ENCODE peak calls at places on chromosomes 16 and 17, in six cellular contexts. J, D, X, A, E and K are unnamed samples.

GRCh38 chr17:4548721-4549531 is 6.3 kb downstream of the MYBBP1A start:
- DNase-seq in J (no peak), D (no peak), X (no peak), A (no peak), E (no peak), K (peak)

GRCh38 chr17:31307640-31308039 is 6.2 kb downstream of the EVI2B start:
- DNase-seq in J (no peak), D (no peak), X (no peak), A (no peak), E (no peak), K (no peak)

GRCh38 chr16:4371481-4372314 is at the start of gene VASN:
- DNase-seq in J (peak), D (peak), X (peak), A (peak), E (peak), K (peak)

GRCh38 chr16:66926171-66926570 is 836 bp upstream of the RRAD start:
- DNase-seq in J (no peak), D (no peak), X (peak), A (no peak), E (peak), K (peak)

GRCh38 chr17:33142703-33143299 is 150.3 kb downstream of the ASIC2 start:
- DNase-seq in J (no peak), D (peak), X (no peak), A (no peak), E (peak), K (no peak)

GRCh38 chr16:86740817-86741799 is 162.8 kb downstream of the FOXL1 start:
- DNase-seq in J (no peak), D (peak), X (peak), A (no peak), E (peak), K (peak)

GRCh38 chr17:15377608-15378007 is 36.2 kb upstream of the TEKT3 start:
- DNase-seq in J (no peak), D (peak), X (no peak), A (no peak), E (peak), K (no peak)

GRCh38 chr16:67764153-67764552 is 42.2 kb downstream of the RANBP10 start:
- DNase-seq in J (no peak), D (no peak), X (no peak), A (no peak), E (no peak), K (no peak)

GRCh38 chr17:9370464-9370863 is 205.2 kb downstream of the STX8 start:
- DNase-seq in J (no peak), D (peak), X (no peak), A (no peak), E (peak), K (no peak)

GRCh38 chr17:63929860-63930766 is 2.0 kb downstream of the CD79B start:
- DNase-seq in J (no peak), D (no peak), X (peak), A (no peak), E (peak), K (peak)

GRCh38 chr16:87506423-87507350 is 13.9 kb upstream of the ZCCHC14 start:
- DNase-seq in J (no peak), D (no peak), X (no peak), A (no peak), E (no peak), K (no peak)

GRCh38 chr17:55398689-55399088 is 22.9 kb downstream of the MMD start:
- DNase-seq in J (no peak), D (no peak), X (no peak), A (no peak), E (peak), K (no peak)

GRCh38 chr16:84088695-84089395 is 27.9 kb downstream of the MBTPS1 start:
- DNase-seq in J (peak), D (no peak), X (peak), A (peak), E (no peak), K (peak)

GRCh38 chr16:27232061-27232841 is 28.9 kb downstream of the KDM8 start:
- DNase-seq in J (no peak), D (no peak), X (peak), A (no peak), E (no peak), K (peak)

GRCh38 chr16:86925067-86925791 is 346.9 kb downstream of the FOXL1 start:
- DNase-seq in J (no peak), D (peak), X (no peak), A (no peak), E (peak), K (no peak)